ENCODE peak calls at places on chromosomes 7 and 10, in four cellular contexts. M is brain microvascular endothelial cell, I is choroid plexus epithelial cell, X is neural crest cell. L is an unnamed sample.

GRCh38 chr10:120266037-120266436 is 191.0 kb upstream of the PLPP4 start:
- DNase-seq in I (no peak), X (no peak), M (no peak), L (no peak)

GRCh38 chr10:75399461-75400162 is 2.0 kb downstream of the ZNF503 start:
- DNase-seq in I (peak), X (peak), M (peak), L (no peak)

GRCh38 chr10:111076191-111076681 is 593 bp upstream of the ADRA2A start:
- DNase-seq in I (peak), M (peak), X (peak), L (no peak)

GRCh38 chr10:35907548-35907947 is 265.5 kb upstream of the FZD8 start:
- DNase-seq in X (no peak), M (no peak), I (no peak), L (no peak)

GRCh38 chr7:155584763-155585531 is 38.6 kb upstream of the CNPY1 start:
- DNase-seq in I (peak), X (no peak), M (peak), L (no peak)

GRCh38 chr10:92598321-92598720 is 5.4 kb downstream of the KIF11 start:
- DNase-seq in M (no peak), X (no peak), I (peak), L (no peak)

GRCh38 chr7:80659120-80660055 is 20.9 kb downstream of the CD36 start:
- DNase-seq in M (no peak), I (peak), X (no peak), L (no peak)

GRCh38 chr10:12534824-12535223 is 185.5 kb downstream of the CAMK1D start:
- DNase-seq in X (no peak), M (peak), I (peak), L (no peak)

GRCh38 chr7:91266931-91267557 is 2.8 kb downstream of the FZD1 start:
- DNase-seq in X (no peak), I (peak), M (no peak), L (no peak)

GRCh38 chr7:5831196-5831595 is 49.4 kb upstream of the OCM start:
- DNase-seq in X (peak), I (peak), M (peak), L (no peak)

GRCh38 chr10:132105302-132105995 is 39.7 kb downstream of the JAKMIP3 start:
- DNase-seq in M (no peak), X (no peak), I (no peak), L (no peak)

GRCh38 chr10:120765241-120765803 is 85.8 kb upstream of the WDR11 start:
- DNase-seq in X (no peak), I (no peak), M (no peak), L (no peak)

GRCh38 chr10:86553213-86553612 is 31.6 kb upstream of the WAPL start:
- DNase-seq in M (no peak), X (no peak), I (no peak), L (no peak)

GRCh38 chr7:74572301-74573090 is 85.0 kb upstream of the GTF2I start:
- DNase-seq in M (no peak), X (no peak), I (no peak), L (no peak)

GRCh38 chr7:8063706-8064297 is 95.2 kb downstream of the GLCCI1 start:
- DNase-seq in I (no peak), X (no peak), M (no peak), L (no peak)

GRCh38 chr7:108234981-108235450 is 104.9 kb upstream of the LAMB4 start:
- DNase-seq in I (peak), X (no peak), M (no peak), L (no peak)

GRCh38 chr10:113362645-113363091 is 190.2 kb upstream of the HABP2 start:
- DNase-seq in M (no peak), X (no peak), I (peak), L (no peak)

GRCh38 chr10:44372181-44372580 is 12.7 kb downstream of the CXCL12 start:
- DNase-seq in X (no peak), I (no peak), M (no peak), L (no peak)

GRCh38 chr7:107882766-107883165 is 8.2 kb upstream of the DLD start:
- DNase-seq in I (no peak), X (no peak), M (no peak), L (no peak)

GRCh38 chr10:131771634-131772358 is 129.0 kb upstream of the PPP2R2D start:
- DNase-seq in I (no peak), X (no peak), M (no peak), L (no peak)

L was measured in activated CD4-positive, CD25-positive, alpha-beta regulatory T cell.